ENCODE peak calls at places on chromosomes 1 and 21, in six cellular contexts. Y is prostate gland, E is esophagus muscularis mucosa, B is breast epithelium, H is transverse colon, C is GM12892. O is an unnamed sample.

GRCh38 chr1:225179686-225180085 is 248.2 kb downstream of the LBR start:
- DNase-seq in Y (no peak), E (no peak), B (no peak), H (no peak), C (no peak), O (no peak)

GRCh38 chr1:147151244-147151643 is 21.0 kb downstream of the PRKAB2 start:
- DNase-seq in Y (no peak), E (no peak), B (no peak), H (no peak), C (no peak), O (no peak)

GRCh38 chr21:42747746-42748351 is 94.4 kb downstream of the PDE9A start:
- DNase-seq in Y (no peak), E (no peak), B (no peak), H (no peak), C (no peak), O (no peak)

GRCh38 chr1:204842892-204843291 is 27.8 kb upstream of the NFASC start:
- DNase-seq in Y (no peak), E (no peak), B (no peak), H (peak), C (no peak), O (no peak)

GRCh38 chr1:156055649-156056048 is 1.1 kb downstream of the LAMTOR2 start:
- DNase-seq in Y (no peak), E (no peak), B (no peak), H (no peak), C (no peak), O (no peak)

GRCh38 chr1:235450886-235451457 is 53.3 kb downstream of the B3GALNT2 start:
- DNase-seq in Y (no peak), E (no peak), B (no peak), H (no peak), C (no peak), O (no peak)

GRCh38 chr1:81547261-81547911 is 253.3 kb upstream of the ADGRL2 start:
- DNase-seq in Y (no peak), E (no peak), B (no peak), H (no peak), C (no peak), O (no peak)

GRCh38 chr1:168465942-168466702 is 77.7 kb downstream of the XCL2 start:
- DNase-seq in Y (peak), E (no peak), B (no peak), H (peak), C (no peak), O (no peak)

GRCh38 chr1:3668585-3669300 is 16.4 kb downstream of the TP73 start:
- DNase-seq in Y (peak), E (no peak), B (peak), H (peak), C (no peak), O (no peak)

GRCh38 chr21:44455524-44456206 is 355 bp downstream of the LRRC3 start:
- DNase-seq in Y (peak), E (no peak), B (no peak), H (peak), C (peak), O (peak)

GRCh38 chr1:24898152-24898908 is 31.7 kb downstream of the RUNX3 start:
- DNase-seq in Y (no peak), E (no peak), B (peak), H (peak), C (peak), O (peak)

DNA sequence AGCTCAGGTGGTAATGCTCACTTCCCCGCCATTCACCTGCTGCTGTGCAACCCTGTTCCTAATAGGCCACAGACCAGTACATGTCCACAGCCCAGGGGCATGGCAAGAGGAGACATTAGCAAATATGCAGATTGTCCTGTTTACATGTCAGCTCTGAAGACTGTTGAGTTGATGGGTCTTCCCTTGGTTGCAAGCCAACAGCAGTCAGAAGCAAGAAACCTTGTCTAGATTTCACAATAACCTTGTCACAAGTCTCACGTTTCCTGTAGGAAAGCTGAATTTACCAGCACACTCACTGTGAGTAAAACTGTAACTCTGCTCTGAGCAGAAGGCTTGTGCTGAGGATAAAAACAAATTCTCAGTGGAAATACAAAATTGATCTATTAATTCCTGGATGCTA is 195.1 kb downstream of the HLX start:
- DNase-seq in Y (no peak), E (no peak), B (no peak), H (no peak), C (no peak), O (no peak)
- TF ChIP-seq POLR2AphosphoS5 in Y (no peak), E (no peak), B (no peak), H (no peak), C (no peak), O (no peak)

GRCh38 chr1:241615043-241615974 is 24.9 kb downstream of the CHML start:
- DNase-seq in Y (no peak), E (no peak), B (no peak), H (peak), C (no peak), O (no peak)
- TF ChIP-seq POLR2A in Y (no peak), E (no peak), B (no peak), H (no peak), C (no peak), O (no peak)

GRCh38 chr1:40389871-40390560 is 16.5 kb downstream of the SMAP2 start:
- DNase-seq in Y (no peak), E (no peak), B (no peak), H (peak), C (no peak), O (no peak)
- TF ChIP-seq POLR2AphosphoS5 in Y (no peak), E (peak), B (peak), H (peak), C (no peak), O (no peak)

GRCh38 chr1:110034040-110034450 is 379 bp upstream of the STRIP1 start:
- DNase-seq in Y (no peak), E (no peak), B (no peak), H (no peak), C (no peak), O (no peak)

GRCh38 chr1:110035236-110035752 is 870 bp downstream of the STRIP1 start:
- DNase-seq in Y (no peak), E (no peak), B (no peak), H (no peak), C (no peak), O (no peak)

GRCh38 chr1:110032327-110032726 is 2.1 kb upstream of the STRIP1 start:
- DNase-seq in Y (no peak), E (no peak), B (no peak), H (no peak), C (no peak), O (no peak)

GRCh38 chr1:110033421-110033820 is 1.0 kb upstream of the STRIP1 start:
- DNase-seq in Y (no peak), E (no peak), B (no peak), H (no peak), C (no peak), O (no peak)

DNA sequence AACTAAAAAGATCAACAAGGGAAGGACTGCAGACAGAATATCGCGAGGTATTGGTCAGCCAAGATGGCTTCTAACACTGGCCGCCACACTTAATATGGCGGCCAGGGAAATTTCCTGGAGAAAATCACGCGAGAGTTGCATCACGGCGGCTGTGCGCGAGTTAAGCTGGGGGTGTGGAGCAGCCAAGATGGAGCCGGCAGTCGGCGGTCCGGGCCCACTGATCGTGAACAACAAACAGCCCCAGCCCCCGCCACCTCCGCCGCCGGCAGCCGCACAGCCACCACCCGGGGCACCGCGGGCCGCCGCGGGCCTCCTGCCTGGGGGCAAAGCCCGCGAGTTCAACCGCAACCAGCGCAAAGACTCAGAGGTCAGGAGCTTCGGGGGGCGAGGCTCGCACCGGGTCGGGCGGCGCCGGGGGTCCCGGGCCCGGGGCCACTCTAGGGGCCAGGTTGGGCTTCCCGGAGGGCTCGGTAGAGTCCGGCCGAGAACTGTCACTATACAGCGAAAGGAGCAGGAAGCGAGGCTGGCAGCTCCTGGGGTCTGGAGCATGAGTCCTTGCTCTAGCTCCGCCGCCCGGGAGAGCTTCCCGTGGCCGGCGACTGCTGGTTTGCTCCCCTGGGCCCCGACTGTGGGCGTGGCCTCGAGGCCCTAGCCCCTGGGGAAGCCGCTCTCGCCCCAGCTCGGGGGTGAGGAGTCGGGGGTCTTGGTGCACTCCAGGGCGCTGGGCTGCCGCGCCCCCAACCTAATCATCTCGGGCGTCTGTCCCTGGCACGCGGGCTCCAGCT is at the start of gene STRIP1:
- DNase-seq in Y (peak), E (peak), B (peak), H (peak), C (peak), O (peak)
- TF ChIP-seq POLR2A in Y (peak), E (no peak), B (peak), H (peak), C (peak), O (peak)

GRCh38 chr1:205940710-205941109 is 2.5 kb downstream of the SLC26A9 start:
- DNase-seq in Y (no peak), E (no peak), B (no peak), H (no peak), C (no peak), O (no peak)
- TF ChIP-seq POLR2AphosphoS5 in Y (no peak), E (no peak), B (no peak), H (no peak), C (no peak), O (no peak)

DNA sequence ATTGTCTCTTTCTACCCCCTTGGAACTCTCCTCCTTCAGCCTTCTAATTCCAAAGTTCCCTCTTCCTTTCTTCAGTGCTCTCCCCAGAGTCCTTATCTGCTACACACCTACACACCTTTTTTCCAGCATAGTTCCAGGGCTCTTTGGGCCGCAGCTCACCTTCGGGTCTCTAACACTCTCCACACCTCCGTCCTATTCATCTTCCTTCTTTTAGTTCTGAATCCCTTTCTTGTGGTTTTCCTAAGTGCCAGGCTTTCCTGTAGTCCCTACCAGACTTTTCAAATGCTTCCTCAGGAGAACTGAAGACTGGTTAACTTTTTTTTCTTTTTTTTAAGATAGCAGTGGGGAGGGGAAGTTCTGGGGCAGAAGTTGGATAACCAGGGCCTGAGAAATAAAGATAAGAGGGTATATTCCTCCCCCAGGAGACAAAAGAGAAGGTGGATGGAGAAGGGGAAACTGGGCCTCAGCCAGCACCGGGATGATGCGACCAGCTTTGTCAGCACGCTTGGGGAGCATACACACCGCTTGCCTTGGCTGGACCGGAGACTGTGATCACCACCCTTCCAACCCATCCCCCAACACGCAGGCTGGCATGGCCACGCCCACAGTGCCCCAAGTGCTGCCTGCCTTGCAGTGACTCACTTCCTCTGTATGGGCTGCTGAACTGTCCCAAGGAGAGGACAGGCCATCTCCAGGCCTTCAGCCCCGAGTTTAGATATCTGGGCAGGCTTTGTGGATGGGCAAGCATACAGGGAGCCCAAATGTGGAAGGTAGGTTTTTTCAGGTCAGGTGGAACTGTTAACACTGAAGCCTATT is 2.5 kb upstream of the CERS2 start:
- DNase-seq in Y (peak), E (no peak), B (peak), H (peak), C (no peak), O (no peak)
- TF ChIP-seq POLR2A in Y (peak), E (no peak), B (no peak), H (no peak), C (no peak), O (no peak)

DNA sequence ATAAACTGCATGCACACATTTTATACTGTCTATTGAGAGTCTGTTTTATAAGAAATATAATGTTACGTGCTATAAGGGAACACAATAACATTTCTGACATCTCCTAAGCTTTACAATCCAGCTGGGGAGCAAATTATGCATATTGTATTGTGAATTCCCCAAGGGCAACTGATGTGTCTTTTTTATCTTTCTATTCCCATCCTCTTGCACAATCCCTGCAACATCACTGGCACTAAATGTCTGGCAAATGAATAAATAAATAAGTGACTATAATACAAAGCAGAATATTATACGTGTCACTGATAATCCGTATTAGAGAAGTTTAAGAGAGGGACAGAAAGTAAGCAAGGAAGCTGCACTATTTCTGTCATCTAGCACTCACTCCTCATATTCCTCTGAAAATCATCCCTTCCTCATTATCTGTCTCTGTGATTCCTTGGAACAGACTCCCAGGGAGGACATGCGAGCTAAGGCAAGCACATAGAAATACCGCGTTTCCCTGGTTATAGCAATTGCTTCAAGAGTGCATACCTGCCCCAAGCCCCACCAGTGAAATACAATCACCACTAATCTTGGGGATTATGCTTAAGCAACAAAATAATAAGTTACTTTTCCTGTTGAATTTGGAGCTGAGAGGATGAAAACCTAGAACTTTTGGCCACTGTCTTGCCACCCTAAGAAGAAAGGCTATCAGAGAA is 205.4 kb downstream of the SMYD3 start:
- DNase-seq in Y (no peak), E (no peak), B (no peak), H (no peak), C (no peak), O (no peak)
- TF ChIP-seq POLR2AphosphoS5 in Y (no peak), E (no peak), B (no peak), H (no peak), C (no peak), O (no peak)

GRCh38 chr1:173477286-173478098 is at the start of gene PRDX6:
- DNase-seq in Y (peak), E (peak), B (peak), H (peak), C (peak), O (peak)
- TF ChIP-seq POLR2A in Y (peak), E (peak), B (peak), H (peak), C (peak), O (peak)

DNA sequence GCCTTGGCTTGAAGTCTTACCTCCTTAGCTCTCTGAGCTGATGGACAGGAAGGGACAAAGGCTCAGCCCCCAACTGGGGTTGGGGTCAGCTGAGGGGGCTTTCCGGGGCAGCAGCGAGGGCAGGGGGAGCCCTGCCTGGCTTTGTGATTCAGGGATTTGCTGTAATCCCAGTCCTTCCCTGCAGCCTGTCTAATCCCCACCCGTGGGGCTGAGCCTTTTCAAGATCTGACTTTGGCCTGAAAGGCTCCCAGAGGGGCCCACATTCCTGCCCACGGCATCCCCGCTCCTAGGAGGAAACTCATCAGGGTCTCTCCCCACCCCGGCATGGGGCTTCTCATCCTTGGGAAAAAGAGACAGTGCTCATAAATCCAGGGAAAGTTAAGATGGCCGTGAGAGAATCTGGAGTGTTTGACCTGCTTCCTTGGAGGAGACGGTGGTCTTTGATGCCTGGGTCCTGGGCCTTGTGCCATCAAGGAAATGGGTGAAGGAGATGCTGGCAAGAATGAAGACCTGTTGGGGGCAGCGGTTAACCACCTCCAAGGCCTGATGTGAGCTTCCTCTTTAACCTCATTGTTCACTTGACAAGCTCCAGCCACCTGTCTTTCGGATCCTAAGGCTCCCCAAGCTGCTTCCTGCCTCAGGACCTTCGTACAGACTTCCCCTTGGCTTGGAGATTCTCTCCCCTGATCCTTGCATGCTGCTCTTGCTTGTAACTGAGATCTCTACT is 83.1 kb upstream of the WNT4 start:
- DNase-seq in Y (no peak), E (no peak), B (no peak), H (no peak), C (no peak), O (no peak)
- TF ChIP-seq POLR2AphosphoS5 in Y (no peak), E (no peak), B (no peak), H (no peak), C (no peak), O (no peak)

GRCh38 chr1:27960762-27961645 is 1.2 kb downstream of the XKR8 start:
- DNase-seq in Y (no peak), E (no peak), B (no peak), H (peak), C (no peak), O (no peak)

GRCh38 chr1:27961646-27962221 is 2.0 kb downstream of the XKR8 start:
- DNase-seq in Y (no peak), E (no peak), B (no peak), H (no peak), C (no peak), O (no peak)

GRCh38 chr1:27958513-27958912 is 1.3 kb upstream of the XKR8 start:
- DNase-seq in Y (no peak), E (no peak), B (no peak), H (no peak), C (no peak), O (no peak)

GRCh38 chr1:27957655-27958054 is 2.1 kb upstream of the XKR8 start:
- DNase-seq in Y (no peak), E (no peak), B (no peak), H (no peak), C (no peak), O (no peak)

DNA sequence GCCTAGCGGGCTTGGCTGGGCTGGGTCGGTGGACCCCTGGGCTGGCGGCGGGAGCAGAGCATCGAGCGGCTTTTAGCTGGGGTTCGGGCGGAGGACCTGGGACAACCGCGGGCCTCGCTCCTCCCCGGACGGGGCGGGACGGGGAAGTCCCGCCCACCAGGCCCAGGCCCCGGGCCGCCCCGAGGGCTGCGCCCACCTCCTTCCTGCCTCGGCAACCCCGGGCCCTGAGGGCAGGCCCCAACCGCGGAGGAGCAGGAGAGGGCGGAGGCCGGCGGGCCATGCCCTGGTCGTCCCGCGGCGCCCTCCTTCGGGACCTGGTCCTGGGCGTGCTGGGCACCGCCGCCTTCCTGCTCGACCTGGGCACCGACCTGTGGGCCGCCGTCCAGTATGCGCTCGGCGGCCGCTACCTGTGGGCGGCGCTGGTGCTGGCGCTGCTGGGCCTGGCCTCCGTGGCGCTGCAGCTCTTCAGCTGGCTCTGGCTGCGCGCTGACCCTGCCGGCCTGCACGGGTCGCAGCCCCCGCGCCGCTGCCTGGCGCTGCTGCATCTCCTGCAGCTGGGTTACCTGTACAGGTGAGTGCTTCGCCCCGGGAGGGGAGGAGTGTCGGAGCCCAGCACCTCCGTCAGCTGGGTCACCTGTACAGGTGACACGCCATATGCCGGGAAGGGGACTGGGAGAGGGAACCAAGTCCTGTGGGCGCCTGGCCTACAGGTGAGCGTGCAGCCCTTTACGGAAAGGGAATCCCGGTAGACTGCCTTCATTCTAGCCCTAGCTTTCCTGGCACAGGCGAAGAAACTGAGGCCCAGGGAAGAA is at the start of gene XKR8:
- DNase-seq in Y (peak), E (no peak), B (peak), H (peak), C (peak), O (peak)
- TF ChIP-seq POLR2A in Y (peak), E (no peak), B (no peak), H (peak), C (peak), O (no peak)